ENCODE peak calls at places on chromosomes 11 and 22, in seven cellular contexts. N is heart right ventricle; V is HFF-Myc; M is brain microvascular endothelial cell; H is CD4-positive, alpha-beta memory T cell; Y is tibial artery; X is lower lobe of right lung. Q is an unnamed sample.

GRCh38 chr11:57568330-57568766 is 876 bp upstream of the UBE2L6 start:
- DNase-seq in X (no peak), N (peak), M (peak), Y (peak), H (peak), V (peak), Q (peak)

GRCh38 chr11:59756845-59757244 is 1.7 kb downstream of the STX3 start:
- DNase-seq in H (no peak), X (peak), Y (no peak), N (no peak), M (peak), V (no peak), Q (no peak)

GRCh38 chr11:100789500-100789899 is 102.4 kb downstream of the ARHGAP42 start:
- DNase-seq in X (no peak), N (peak), M (no peak), Y (no peak), V (no peak), H (no peak), Q (no peak)

GRCh38 chr11:84969103-84969502 is 658.0 kb downstream of the DLG2 start:
- DNase-seq in Y (peak), H (no peak), N (peak), V (no peak), M (peak), X (no peak), Q (no peak)

GRCh38 chr11:117796456-117797428 is at the start of gene DSCAML1:
- DNase-seq in H (peak), V (no peak), N (no peak), X (no peak), Y (no peak), M (no peak), Q (no peak)

GRCh38 chr22:28600546-28601143 is 79.0 kb downstream of the TTC28 start:
- DNase-seq in N (peak), V (peak), Y (no peak), H (peak), M (peak), X (no peak), Q (peak)

GRCh38 chr11:64285885-64286800 is 495 bp downstream of the GPR137 start:
- DNase-seq in X (no peak), Y (no peak), N (no peak), M (no peak), V (no peak), H (no peak), Q (peak)

GRCh38 chr11:10450451-10451398 is 4.3 kb upstream of the AMPD3 start:
- DNase-seq in Y (no peak), V (no peak), X (peak), N (peak), M (no peak), H (peak), Q (peak)

GRCh38 chr22:32920734-32921133 is 119.2 kb downstream of the TIMP3 start:
- DNase-seq in Y (no peak), M (no peak), H (no peak), V (no peak), N (no peak), X (no peak), Q (no peak)

GRCh38 chr22:21690401-21690801 is 24.6 kb downstream of the PPIL2 start:
- DNase-seq in Y (no peak), X (no peak), M (no peak), H (no peak), N (no peak), V (no peak), Q (no peak)

GRCh38 chr22:37735054-37735453 is 38.2 kb downstream of the TRIOBP start:
- DNase-seq in N (no peak), M (no peak), X (peak), H (no peak), Y (no peak), V (no peak), Q (no peak)

GRCh38 chr11:60840711-60841430 is 1.0 kb upstream of the CCDC86 start:
- DNase-seq in M (peak), V (peak), Y (peak), N (peak), X (no peak), H (no peak), Q (no peak)

GRCh38 chr11:66818231-66818955 is 24.8 kb upstream of the RCE1 start:
- DNase-seq in N (no peak), M (no peak), X (no peak), H (no peak), V (no peak), Y (no peak), Q (no peak)

GRCh38 chr22:27801616-27802388 is at the start of gene MN1:
- DNase-seq in Y (no peak), N (peak), H (peak), V (no peak), X (no peak), M (no peak), Q (no peak)

DNA sequence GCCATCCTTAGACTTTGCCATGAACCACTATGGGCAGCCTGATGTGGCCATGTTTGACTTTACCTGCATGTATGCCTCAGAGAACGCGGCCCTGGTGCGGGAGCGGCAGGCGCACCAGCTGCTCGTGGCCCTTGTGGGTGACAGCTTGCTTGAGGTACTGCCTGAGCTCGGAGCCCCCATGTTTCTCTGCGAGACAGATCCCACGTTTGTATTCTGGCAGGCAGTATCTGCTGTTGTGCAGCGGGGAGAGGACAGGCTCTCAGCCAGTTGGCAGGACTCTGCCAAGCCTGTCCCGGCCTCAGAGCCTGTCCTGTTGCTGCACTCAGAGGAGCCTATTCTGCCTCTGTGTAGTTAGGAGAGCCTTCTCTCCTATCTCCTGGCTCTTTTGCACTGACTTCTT is 109.9 kb downstream of the MICAL2 start:
- DNase-seq in M (no peak), N (peak), H (no peak), V (no peak), X (no peak), Y (peak), Q (no peak)
- H3K4me3 ChIP-seq in M (no peak), N (no peak), H (no peak), V (no peak), X (no peak), Y (no peak), Q (no peak)

GRCh38 chr11:105073486-105074200 is 28.5 kb upstream of the CARD16 start:
- DNase-seq in M (no peak), H (no peak), Y (no peak), N (no peak), X (no peak), V (no peak), Q (no peak)

GRCh38 chr11:105070221-105070789 is 25.2 kb upstream of the CARD16 start:
- DNase-seq in X (no peak), M (no peak), V (no peak), N (no peak), H (peak), Y (no peak), Q (no peak)

DNA sequence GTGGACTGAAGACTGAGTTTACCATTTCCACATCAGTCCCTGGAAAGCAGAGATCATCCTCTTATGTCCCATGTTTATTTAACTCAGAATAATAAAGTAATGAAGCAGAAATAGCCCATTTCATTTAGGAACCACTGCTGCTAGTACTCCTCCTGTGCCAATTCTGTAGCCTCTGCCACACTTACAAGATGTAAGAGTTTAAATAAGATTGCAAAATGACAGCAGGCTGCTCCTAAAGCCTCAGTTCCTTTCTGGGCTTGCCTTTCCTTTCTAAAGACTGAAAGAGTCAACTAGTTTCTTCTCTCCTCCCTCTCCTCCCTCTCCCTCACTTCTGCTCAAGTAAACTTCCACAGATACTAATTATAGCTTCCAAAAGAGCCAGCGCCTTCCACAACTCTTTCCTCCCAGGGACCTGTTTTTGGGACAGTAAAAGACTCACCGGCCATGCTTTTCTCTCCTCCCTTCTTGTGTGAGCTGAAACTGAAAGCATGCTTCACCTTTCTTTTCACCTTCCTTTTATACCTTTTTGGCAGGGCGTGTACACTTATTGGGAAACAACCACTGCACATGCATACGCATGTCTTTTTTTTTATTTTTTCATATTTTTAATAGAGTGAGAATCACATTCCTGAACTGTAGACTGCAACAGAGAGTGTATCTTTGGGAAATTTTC is 26.1 kb upstream of the CARD16 start:
- DNase-seq in V (no peak), H (peak), Y (no peak), M (no peak), N (no peak), X (no peak), Q (no peak)
- H3K4me3 ChIP-seq in V (no peak), H (peak), Y (no peak), M (no peak), N (no peak), X (peak), Q (no peak)

GRCh38 chr11:26283852-26284421 is 48.0 kb upstream of the ANO3 start:
- DNase-seq in V (no peak), Y (no peak), M (no peak), H (no peak), X (no peak), N (no peak), Q (no peak)

GRCh38 chr11:26286472-26287066 is 45.4 kb upstream of the ANO3 start:
- DNase-seq in X (no peak), H (no peak), M (peak), Y (no peak), V (no peak), N (no peak), Q (no peak)

GRCh38 chr11:26285593-26285992 is 46.3 kb upstream of the ANO3 start:
- DNase-seq in H (no peak), N (no peak), M (no peak), V (no peak), Y (no peak), X (no peak), Q (no peak)

DNA sequence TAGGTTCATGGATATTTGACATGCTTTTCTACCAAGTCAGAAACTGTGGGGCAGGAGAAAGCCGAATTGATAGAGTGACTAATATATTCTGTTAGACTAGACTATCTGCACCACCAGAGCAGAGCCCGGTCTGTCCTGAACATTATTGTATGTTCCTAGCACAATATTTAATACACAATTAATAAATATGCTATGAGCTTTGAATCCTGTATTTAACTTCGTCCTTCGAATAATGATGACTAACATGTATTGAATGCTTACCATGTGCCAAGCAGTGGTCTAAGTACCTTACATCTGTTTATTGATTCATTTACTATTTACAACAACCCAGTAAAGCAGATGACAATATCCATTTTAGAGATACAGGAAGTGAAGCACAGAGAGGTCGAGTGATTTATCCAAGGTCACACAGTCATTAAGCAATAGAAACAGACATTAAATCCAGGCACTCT is 44.8 kb upstream of the ANO3 start:
- DNase-seq in V (no peak), N (no peak), M (peak), Y (no peak), H (no peak), X (no peak), Q (no peak)
- H3K4me3 ChIP-seq in V (no peak), N (no peak), M (no peak), Y (no peak), H (no peak), X (no peak), Q (no peak)

GRCh38 chr11:122523841-122524531 is 131.5 kb upstream of the UBASH3B start:
- DNase-seq in V (peak), N (peak), M (no peak), X (no peak), Y (peak), H (no peak), Q (no peak)

DNA sequence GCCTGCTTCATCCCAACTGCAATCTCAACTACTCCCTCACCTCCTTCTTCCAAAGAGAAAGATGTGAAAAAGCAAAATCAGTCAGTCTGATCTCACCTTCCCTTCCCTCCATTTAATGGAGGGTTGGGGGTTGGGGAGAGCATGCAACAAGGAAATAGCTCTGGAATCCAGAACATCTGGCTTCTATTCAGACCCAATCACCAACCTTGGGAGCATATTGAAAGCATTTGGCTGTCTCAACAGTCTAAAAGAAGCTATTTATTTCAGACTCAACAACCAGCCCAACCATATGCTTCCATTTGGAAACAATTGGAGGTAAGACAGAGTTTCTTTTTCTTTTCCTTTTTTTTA is 131.0 kb upstream of the UBASH3B start:
- DNase-seq in N (no peak), V (peak), M (no peak), Y (no peak), X (no peak), H (no peak), Q (no peak)
- H3K4me3 ChIP-seq in N (no peak), V (peak), M (no peak), Y (no peak), X (no peak), H (no peak), Q (no peak)

DNA sequence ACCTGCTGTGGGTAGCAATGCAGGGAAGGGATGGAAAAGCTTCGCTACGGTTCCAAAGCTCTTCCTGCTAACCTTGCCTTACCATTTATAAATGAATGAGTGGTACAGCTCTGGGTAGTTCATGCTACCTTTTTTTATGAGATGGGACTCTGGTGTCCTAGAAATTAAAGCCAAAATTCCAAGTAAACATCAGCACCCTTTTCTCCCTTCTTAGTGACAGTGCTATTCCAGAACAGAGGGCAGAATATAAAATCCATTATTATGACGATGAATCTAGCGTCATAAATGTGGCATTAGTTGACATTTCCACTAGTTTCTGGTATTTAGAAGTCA is 447 bp upstream of the SVIP start:
- DNase-seq in V (no peak), M (no peak), X (no peak), N (no peak), H (no peak), Y (no peak), Q (no peak)
- H3K4me3 ChIP-seq in V (peak), M (peak), X (peak), N (peak), H (no peak), Y (peak), Q (peak)

DNA sequence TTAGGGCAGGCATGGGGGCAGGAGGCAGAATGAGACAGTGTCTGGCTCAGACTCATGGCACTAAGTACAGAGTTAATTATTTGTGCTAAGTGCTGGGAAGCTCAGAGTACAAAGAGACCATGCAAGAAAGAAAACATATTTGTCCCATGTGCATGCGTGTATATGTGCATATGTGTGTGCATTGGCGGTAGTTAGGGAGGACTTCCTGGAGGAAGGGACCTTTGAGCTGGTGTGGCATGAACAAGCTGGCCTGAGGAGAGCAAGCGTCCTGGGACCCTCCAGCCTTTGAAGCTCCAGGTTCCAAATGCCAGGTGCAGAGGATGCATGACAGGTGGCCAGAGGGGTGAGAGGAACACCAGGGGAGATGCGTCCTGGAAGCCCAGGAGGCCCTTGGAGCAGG is 6.1 kb downstream of the FBLN1 start:
- DNase-seq in Y (no peak), H (no peak), X (no peak), V (no peak), N (no peak), M (no peak), Q (no peak)
- H3K4me3 ChIP-seq in Y (no peak), H (no peak), X (no peak), V (no peak), N (no peak), M (no peak), Q (no peak)

GRCh38 chr11:7906481-7906880 is 24.6 kb downstream of the OR10A6 start:
- DNase-seq in X (no peak), V (no peak), M (no peak), Y (no peak), N (no peak), H (no peak), Q (no peak)

GRCh38 chr11:7904910-7905309 is 26.2 kb downstream of the OR10A6 start:
- DNase-seq in V (no peak), Y (no peak), M (peak), X (no peak), H (no peak), N (no peak), Q (no peak)

GRCh38 chr11:7905961-7906429 is 25.1 kb downstream of the OR10A6 start:
- DNase-seq in X (peak), V (no peak), Y (no peak), M (no peak), N (no peak), H (no peak), Q (no peak)

GRCh38 chr11:7905549-7905948 is 25.5 kb downstream of the OR10A6 start:
- DNase-seq in M (no peak), V (no peak), H (no peak), Y (no peak), X (no peak), N (no peak), Q (no peak)

DNA sequence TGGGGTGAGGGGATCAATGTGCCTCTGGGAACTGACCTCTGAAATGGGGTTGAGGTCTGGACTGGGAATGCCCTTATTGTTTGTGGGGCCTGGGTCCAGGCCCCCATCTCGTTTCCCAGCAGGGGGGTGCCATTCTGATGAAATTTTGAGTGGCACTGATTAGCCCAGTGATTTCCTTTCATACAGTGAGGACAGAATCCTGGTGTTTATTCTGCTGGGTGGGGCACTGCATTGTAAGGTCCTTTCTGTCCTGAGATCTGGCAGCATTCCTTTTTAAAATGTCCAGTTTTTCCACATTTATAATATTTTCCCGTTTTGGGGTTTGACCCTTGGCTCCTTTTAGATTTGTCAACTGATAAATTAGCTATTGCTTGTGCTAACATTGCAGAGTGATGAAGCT is 27.1 kb downstream of the OR10A6 start:
- DNase-seq in Y (no peak), V (no peak), N (no peak), M (no peak), H (no peak), X (no peak), Q (no peak)
- H3K4me3 ChIP-seq in Y (no peak), V (no peak), N (no peak), M (no peak), H (no peak), X (peak), Q (no peak)

DNA sequence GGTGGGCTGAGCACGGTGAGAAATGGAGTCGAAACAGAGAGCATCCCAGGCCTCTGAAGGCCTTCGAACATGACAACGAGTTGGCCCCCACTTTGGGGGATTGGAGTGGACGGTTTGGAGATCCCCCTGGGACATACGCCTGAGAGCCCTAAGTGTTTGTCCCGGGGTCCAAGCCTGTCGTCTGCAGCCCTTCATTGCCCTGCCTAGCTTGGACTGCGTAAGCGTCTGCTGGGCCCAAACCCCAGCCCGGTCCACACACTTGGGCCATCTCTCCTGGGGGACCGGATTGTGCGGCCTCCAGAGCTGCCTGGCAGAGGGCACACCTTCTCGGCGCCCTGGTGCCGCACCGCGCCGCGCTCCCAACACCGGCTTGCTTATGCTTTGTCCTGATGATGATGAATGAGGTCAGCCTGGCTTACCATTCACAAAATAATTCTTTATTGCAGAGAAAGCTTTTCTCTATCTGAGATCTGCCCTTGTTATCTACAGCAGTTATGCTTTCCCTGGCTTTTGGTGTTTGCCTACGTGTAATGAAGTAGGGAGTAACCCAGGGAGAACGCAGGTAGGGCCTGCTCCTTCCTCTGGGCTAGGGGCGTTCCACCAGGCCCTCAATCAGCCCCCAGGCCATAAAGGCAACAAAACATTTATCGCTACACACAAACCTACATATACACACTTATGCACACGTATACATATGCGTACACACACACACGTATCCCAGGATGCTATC is 85.9 kb upstream of the PPARA start:
- DNase-seq in N (no peak), H (no peak), M (no peak), Y (peak), X (peak), V (no peak), Q (no peak)
- H3K4me3 ChIP-seq in N (peak), H (no peak), M (no peak), Y (peak), X (peak), V (no peak), Q (no peak)

GRCh38 chr11:8809185-8809584 is 101.8 kb upstream of the AKIP1 start:
- DNase-seq in M (no peak), X (no peak), H (no peak), N (no peak), V (no peak), Y (no peak), Q (no peak)

GRCh38 chr11:8806974-8807373 is 104.0 kb upstream of the AKIP1 start:
- DNase-seq in Y (no peak), N (no peak), V (no peak), M (no peak), H (no peak), X (no peak), Q (no peak)

GRCh38 chr11:8808226-8808585 is 102.8 kb upstream of the AKIP1 start:
- DNase-seq in M (no peak), X (no peak), N (no peak), V (no peak), H (no peak), Y (no peak), Q (no peak)

GRCh38 chr11:8809605-8810272 is 101.2 kb upstream of the AKIP1 start:
- DNase-seq in X (no peak), N (no peak), M (no peak), V (no peak), H (no peak), Y (no peak), Q (no peak)

GRCh38 chr11:8807544-8808225 is 103.3 kb upstream of the AKIP1 start:
- DNase-seq in X (no peak), H (no peak), M (no peak), V (no peak), Y (peak), N (peak), Q (no peak)
- H3K4me3 ChIP-seq in X (peak), H (no peak), M (peak), V (peak), Y (peak), N (peak), Q (no peak)

Q was measured in GM06990.